ENCODE peak calls at places on chromosomes 1 and 21, in seven cellular contexts. P is H1, Q is K562, R is HepG2, V is SK-N-SH, E is GM12878, L is Panc1. N is an unnamed sample.

GRCh38 chr1:205301220-205301821 is 20.2 kb downstream of the NUAK2 start:
- DNase-seq in P (peak; percentile 94), Q (no peak), R (peak; percentile 94), V (no peak), E (no peak), L (no peak), N (no peak)

GRCh38 chr1:17156108-17156507 is 36.9 kb upstream of the PADI2 start:
- DNase-seq in P (no peak), Q (no peak), R (no peak), V (no peak), E (peak; percentile 36), L (no peak), N (no peak)

GRCh38 chr1:53314606-53315005 is 13.3 kb downstream of the LRP8 start:
- DNase-seq in P (no peak), Q (no peak), R (no peak), V (peak; percentile 15), E (no peak), L (no peak), N (no peak)

GRCh38 chr1:46396429-46397398 is 2.6 kb downstream of the FAAH start:
- DNase-seq in P (no peak), Q (no peak), R (no peak), V (peak; percentile 22), E (no peak), L (no peak), N (no peak)

GRCh38 chr1:243739335-243740003 is 110.6 kb downstream of the AKT3 start:
- DNase-seq in P (no peak), Q (no peak), R (peak; percentile 1), V (no peak), E (no peak), L (no peak), N (no peak)

GRCh38 chr21:31372176-31372765 is 28.2 kb upstream of the TIAM1 start:
- DNase-seq in P (no peak), Q (no peak), R (no peak), V (no peak), E (no peak), L (no peak), N (peak; percentile 58)

GRCh38 chr21:19245188-19245580 is 841.6 kb upstream of the TMPRSS15 start:
- DNase-seq in P (no peak), Q (no peak), R (no peak), V (no peak), E (no peak), L (no peak), N (no peak)

GRCh38 chr1:206117151-206117948 is at the start of gene AVPR1B:
- DNase-seq in P (peak; percentile 75), Q (no peak), R (no peak), V (peak; percentile 87), E (no peak), L (no peak), N (no peak)

GRCh38 chr1:118143136-118143535 is 41.9 kb downstream of the SPAG17 start:
- DNase-seq in P (no peak), Q (no peak), R (no peak), V (no peak), E (no peak), L (no peak), N (no peak)

GRCh38 chr1:20058531-20058930 is 11.5 kb upstream of the PLA2G5 start:
- DNase-seq in P (peak; percentile 2), Q (no peak), R (no peak), V (no peak), E (no peak), L (no peak), N (no peak)

GRCh38 chr1:103514920-103515503 is 10.5 kb upstream of the RNPC3 start:
- DNase-seq in P (no peak), Q (peak; percentile 13), R (peak; percentile 28), V (peak; percentile 9), E (peak; percentile 35), L (no peak), N (peak; percentile 35)

GRCh38 chr1:1237874-1238701 is 6.1 kb downstream of the B3GALT6 start:
- DNase-seq in P (no peak), Q (no peak), R (peak; percentile 84), V (no peak), E (no peak), L (no peak), N (peak; percentile 38)

GRCh38 chr1:171740987-171741871 is 636 bp downstream of the VAMP4 start:
- DNase-seq in P (no peak), Q (peak; percentile 70), R (peak; percentile 36), V (peak; percentile 55), E (peak; percentile 30), L (no peak), N (no peak)

GRCh38 chr1:162070094-162070748 is 730 bp downstream of the NOS1AP start:
- DNase-seq in P (no peak), Q (peak; percentile 12), R (no peak), V (no peak), E (no peak), L (no peak), N (no peak)

GRCh38 chr21:28632718-28633408 is 359.8 kb downstream of the LTN1 start:
- DNase-seq in P (no peak), Q (no peak), R (no peak), V (no peak), E (no peak), L (no peak), N (no peak)

GRCh38 chr21:33244082-33244780 is 14.5 kb downstream of the IFNAR2 start:
- DNase-seq in P (no peak), Q (no peak), R (no peak), V (no peak), E (no peak), L (no peak), N (no peak)

GRCh38 chr1:25556791-25557476 is 13.5 kb downstream of the LDLRAP1 start:
- DNase-seq in P (no peak), Q (no peak), R (no peak), V (no peak), E (no peak), L (no peak), N (no peak)

GRCh38 chr1:170663441-170664282 is at the start of gene PRRX1:
- DNase-seq in P (no peak), Q (no peak), R (no peak), V (no peak), E (no peak), L (no peak), N (no peak)

GRCh38 chr1:5731110-5731423 is 261.2 kb downstream of the NPHP4 start:
- DNase-seq in P (no peak), Q (no peak), R (no peak), V (no peak), E (no peak), L (no peak), N (no peak)

GRCh38 chr1:3312894-3313578 is 141.4 kb upstream of the ARHGEF16 start:
- DNase-seq in P (no peak), Q (peak; percentile 80), R (peak; percentile 65), V (no peak), E (no peak), L (peak; percentile 84), N (peak; percentile 88)

GRCh38 chr1:25020173-25020840 is 90.2 kb upstream of the RUNX3 start:
- DNase-seq in P (no peak), Q (no peak), R (no peak), V (no peak), E (no peak), L (no peak), N (no peak)

GRCh38 chr1:6386371-6386949 is 7.1 kb downstream of the ACOT7 start:
- DNase-seq in P (no peak), Q (no peak), R (no peak), V (no peak), E (no peak), L (no peak), N (peak; percentile 38)

GRCh38 chr21:45983981-45984551 is 2.5 kb downstream of the COL6A1 start:
- DNase-seq in P (no peak), Q (peak; percentile 65), R (no peak), V (no peak), E (no peak), L (no peak), N (no peak)

GRCh38 chr1:154869351-154870116 is 547 bp downstream of the KCNN3 start:
- DNase-seq in P (no peak), Q (no peak), R (no peak), V (peak; percentile 80), E (no peak), L (no peak), N (no peak)

DNA sequence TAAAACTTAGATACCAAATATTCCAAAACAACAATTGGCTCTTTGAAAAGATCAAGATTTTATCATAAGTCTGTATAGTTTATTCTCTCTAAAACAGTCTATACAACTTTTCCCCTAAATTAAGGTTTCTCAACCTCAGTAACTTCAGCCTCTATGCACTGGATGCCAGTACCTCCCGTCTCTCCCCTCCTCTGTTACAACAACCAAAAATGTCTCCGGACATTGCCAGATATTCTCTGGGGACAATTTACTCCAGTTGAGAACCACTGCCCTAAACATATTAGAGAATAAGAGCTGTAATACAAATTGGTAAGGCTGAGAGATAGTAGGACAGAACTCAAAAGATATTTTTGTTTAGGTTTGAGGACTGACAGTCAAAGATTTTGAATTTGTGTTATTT is 71.6 kb downstream of the TMEM200B start:
- DNase-seq in P (no peak), Q (no peak), R (no peak), V (no peak), E (no peak), L (no peak), N (no peak)
- TF ChIP-seq SIN3A in P (no peak), Q (no peak), R (no peak), V (no peak), E (no peak), L (no peak), N (no peak)

GRCh38 chr1:172748201-172748600 is 89.3 kb downstream of the FASLG start:
- DNase-seq in P (no peak), Q (no peak), R (no peak), V (no peak), E (no peak), L (no peak), N (no peak)
- TF ChIP-seq POLR2AphosphoS5 in P (no peak), Q (no peak), R (no peak), V (no peak), E (no peak), L (no peak), N (no peak)

GRCh38 chr1:67214420-67215174 is 48.3 kb downstream of the IL23R start:
- DNase-seq in P (no peak), Q (no peak), R (peak; percentile 23), V (no peak), E (peak; percentile 68), L (no peak), N (peak; percentile 19)
- TF ChIP-seq CTCF in P (peak; percentile 69), Q (peak; percentile 51), R (peak; percentile 51), V (peak; percentile 70), E (peak; percentile 67), L (peak; percentile 59), N (peak; percentile 74)

DNA sequence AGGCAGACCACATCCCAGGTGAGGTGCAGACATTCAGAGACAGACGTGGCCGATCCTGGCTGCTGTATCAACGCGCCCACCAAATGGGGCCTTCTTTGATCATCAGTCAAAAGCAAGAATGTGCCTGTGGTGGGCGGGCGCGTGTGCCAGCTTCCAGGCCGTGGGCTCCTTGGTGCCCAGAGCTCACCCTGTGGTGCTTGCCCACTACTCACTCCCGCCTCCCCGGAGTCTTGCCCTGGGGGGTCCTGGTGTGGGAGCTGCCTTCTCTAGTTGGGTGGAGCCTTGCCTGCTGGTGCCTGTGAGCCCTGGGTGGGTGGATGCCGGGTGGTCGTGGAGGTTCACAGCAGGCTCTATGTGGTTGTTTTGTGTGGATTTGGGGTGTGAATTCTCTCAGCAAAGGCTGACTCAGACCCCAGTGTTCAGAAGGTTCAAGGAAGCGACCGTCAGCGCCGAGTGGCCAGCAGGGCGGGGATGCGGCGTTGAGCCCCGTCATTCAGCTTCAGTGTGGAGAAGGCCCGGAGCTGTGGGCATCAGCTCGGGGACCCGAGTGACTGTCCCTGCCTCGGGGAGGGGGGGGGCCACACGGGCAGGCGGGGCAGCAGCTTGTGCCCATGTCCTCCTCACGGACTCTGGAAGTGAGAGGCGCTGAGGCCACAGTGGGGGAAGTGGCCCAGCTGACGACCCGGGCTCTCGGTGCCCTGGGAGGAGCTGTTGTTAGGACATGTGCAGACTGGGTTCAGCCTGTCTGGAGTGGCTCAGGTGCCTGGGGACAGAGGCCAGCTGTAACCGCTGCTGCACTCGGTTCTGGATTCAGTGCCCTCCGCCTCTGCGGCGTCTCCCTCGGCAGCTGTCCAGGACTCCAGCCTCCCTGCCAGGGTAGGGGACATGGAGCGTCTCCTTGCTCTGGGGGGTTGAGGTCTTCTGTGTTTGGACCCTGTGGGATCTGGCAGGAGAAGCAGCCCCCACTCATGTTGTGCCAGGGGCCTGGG is 70.9 kb downstream of the SKI start:
- DNase-seq in P (no peak), Q (no peak), R (no peak), V (peak; percentile 81), E (no peak), L (no peak), N (no peak)
- TF ChIP-seq SIN3A in P (no peak), Q (no peak), R (no peak), V (no peak), E (no peak), L (no peak), N (no peak)